ENCODE peak calls at places on chromosomes 6 and 20, in eight cellular contexts. B, W, R, O, C, N, Y and F are unnamed samples.

GRCh38 chr20:57655812-57656161 is 35.6 kb upstream of the ZBP1 start:
- DNase-seq in W (no peak), C (no peak), O (no peak), N (no peak), R (no peak), B (no peak), Y (no peak), F (no peak)

GRCh38 chr6:31900917-31901414 is 920 bp downstream of the ZBTB12 start:
- DNase-seq in B (no peak), O (no peak), W (no peak), C (peak; percentile 58), R (peak; percentile 6), Y (no peak), N (no peak), F (peak; percentile 29)

GRCh38 chr6:146277142-146277541 is 248.3 kb downstream of the GRM1 start:
- DNase-seq in N (no peak), O (no peak), Y (no peak), R (no peak), W (no peak), B (no peak), C (no peak), F (peak; percentile 21)

GRCh38 chr6:150865406-150866146 is at the start of gene MTHFD1L:
- DNase-seq in R (peak; percentile 88), C (peak; percentile 84), W (peak; percentile 87), Y (peak; percentile 43), B (peak; percentile 83), O (peak; percentile 92), N (peak; percentile 85), F (peak; percentile 90)

GRCh38 chr6:161031721-161032495 is 40.3 kb downstream of the MAP3K4 start:
- DNase-seq in N (no peak), O (no peak), W (no peak), C (no peak), R (no peak), Y (no peak), B (peak; percentile 51), F (no peak)

GRCh38 chr20:38129248-38129865 is 35.7 kb downstream of the TGM2 start:
- DNase-seq in N (no peak), O (peak; percentile 59), W (no peak), R (no peak), C (no peak), B (no peak), Y (no peak), F (no peak)

GRCh38 chr6:126628125-126628524 is 288.2 kb downstream of the CENPW start:
- DNase-seq in R (no peak), B (no peak), Y (no peak), C (no peak), O (no peak), W (no peak), N (no peak), F (no peak)

GRCh38 chr6:57078808-57079207 is 11.2 kb upstream of the ZNF451 start:
- DNase-seq in W (no peak), C (no peak), Y (no peak), B (no peak), N (no peak), R (no peak), O (no peak), F (no peak)

GRCh38 chr6:68559052-68559451 is 76.0 kb upstream of the ADGRB3 start:
- DNase-seq in O (no peak), B (peak; percentile 10), C (no peak), R (no peak), W (peak; percentile 45), N (no peak), Y (no peak), F (no peak)

GRCh38 chr6:135667694-135668455 is 170.3 kb upstream of the AHI1 start:
- DNase-seq in C (peak; percentile 52), R (peak; percentile 5), O (no peak), N (no peak), Y (no peak), B (no peak), W (no peak), F (no peak)

GRCh38 chr6:8086755-8087306 is 15.5 kb downstream of the EEF1E1 start:
- DNase-seq in Y (no peak), N (no peak), W (no peak), R (no peak), O (no peak), B (no peak), C (no peak), F (no peak)

GRCh38 chr6:101102702-101103101 is 221.6 kb upstream of the ASCC3 start:
- DNase-seq in C (no peak), R (no peak), B (no peak), W (no peak), N (no peak), O (no peak), Y (no peak), F (no peak)

GRCh38 chr6:69162811-69163210 is 527.7 kb downstream of the ADGRB3 start:
- DNase-seq in O (no peak), B (no peak), C (no peak), Y (no peak), N (no peak), W (no peak), R (peak; percentile 41), F (peak; percentile 7)

GRCh38 chr6:113560908-113561307 is 296.2 kb upstream of the MARCKS start:
- DNase-seq in R (no peak), B (peak; percentile 72), N (no peak), Y (no peak), W (no peak), C (no peak), O (no peak), F (no peak)

GRCh38 chr20:32070690-32071213 is 18.7 kb downstream of the HCK start:
- DNase-seq in R (no peak), B (no peak), W (no peak), Y (no peak), C (no peak), O (no peak), N (no peak), F (no peak)

GRCh38 chr6:82178084-82178758 is 69.3 kb downstream of the IBTK start:
- DNase-seq in Y (no peak), N (no peak), W (peak; percentile 26), C (no peak), O (no peak), B (peak; percentile 16), R (no peak), F (no peak)

GRCh38 chr6:17395112-17395511 is 1.7 kb downstream of the CAP2 start:
- DNase-seq in Y (no peak), R (no peak), W (no peak), C (no peak), N (no peak), O (no peak), B (no peak), F (no peak)

GRCh38 chr20:51906694-51907093 is 104.4 kb upstream of the SALL4 start:
- DNase-seq in O (no peak), C (no peak), N (no peak), B (no peak), Y (no peak), W (no peak), R (no peak), F (no peak)

GRCh38 chr20:59412896-59413295 is 112.5 kb downstream of the EDN3 start:
- DNase-seq in R (peak; percentile 69), Y (no peak), C (peak; percentile 42), B (no peak), W (peak; percentile 38), O (peak; percentile 52), N (no peak), F (peak; percentile 71)

GRCh38 chr20:49935746-49936152 is 448 bp upstream of the RNF114 start:
- DNase-seq in O (no peak), C (no peak), B (no peak), N (no peak), W (no peak), R (no peak), Y (no peak), F (no peak)

GRCh38 chr6:109979033-109979921 is 1.2 kb downstream of the GPR6 start:
- DNase-seq in C (peak; percentile 53), Y (no peak), B (no peak), W (peak; percentile 21), R (peak; percentile 35), N (no peak), O (no peak), F (peak; percentile 55)

GRCh38 chr20:45470262-45470931 is 844 bp downstream of the WFDC2 start:
- DNase-seq in C (peak; percentile 70), O (peak; percentile 89), W (no peak), R (peak; percentile 64), B (no peak), Y (no peak), N (peak; percentile 45), F (peak; percentile 65)

GRCh38 chr20:62962221-62962879 is 9.8 kb downstream of the SLC17A9 start:
- DNase-seq in N (no peak), B (no peak), C (no peak), O (no peak), W (no peak), R (no peak), Y (no peak), F (no peak)

GRCh38 chr6:37798436-37799262 is 20.9 kb upstream of the ZFAND3 start:
- DNase-seq in B (no peak), C (no peak), O (no peak), Y (no peak), W (no peak), N (no peak), R (no peak), F (no peak)

GRCh38 chr6:119842191-119842590 is 492.6 kb upstream of the MAN1A1 start:
- DNase-seq in R (no peak), B (no peak), Y (no peak), N (no peak), W (no peak), C (no peak), O (no peak), F (no peak)

GRCh38 chr6:137518584-137518983 is 24.4 kb upstream of the OLIG3 start:
- DNase-seq in Y (no peak), W (no peak), R (no peak), O (no peak), C (peak; percentile 45), N (no peak), B (no peak), F (no peak)

GRCh38 chr6:139800837-139801236 is 426.4 kb upstream of the CITED2 start:
- DNase-seq in B (no peak), W (no peak), O (no peak), Y (no peak), N (no peak), R (no peak), C (no peak), F (no peak)

GRCh38 chr6:121222656-121223055 is 111.6 kb downstream of the TBC1D32 start:
- DNase-seq in N (no peak), B (peak; percentile 39), W (no peak), C (no peak), O (no peak), Y (no peak), R (no peak), F (no peak)

GRCh38 chr6:83311231-83311630 is 118.1 kb downstream of the RWDD2A start:
- DNase-seq in W (no peak), Y (no peak), O (no peak), C (no peak), N (no peak), B (no peak), R (no peak), F (no peak)

GRCh38 chr6:54737247-54737646 is 109.3 kb upstream of the FAM83B start:
- DNase-seq in B (no peak), O (no peak), C (peak; percentile 55), N (no peak), R (no peak), W (no peak), Y (no peak), F (peak; percentile 19)